ENCODE peak calls at places on chromosomes 4 and X, in seven cellular contexts. One of them, this sample, is unnamed. For H3K4me1, the result is how much of the 10 kb centered on the place peaks cover.

GRCh38 chrX:37854748-37855147 is 7.4 kb upstream of the DYNLT3 start:
- DNase-seq in upper lobe of right lung: no peak
- DNase-seq in fibroblast of lung: no peak
- DNase-seq in tibial nerve: no peak
- DNase-seq in body of pancreas: no peak
- DNase-seq in IMR-90: no peak
- DNase-seq in H1: no peak
- DNase-seq in this sample: no peak

GRCh38 chrX:42704454-42704853 is 73.5 kb downstream of the PPP1R2C start:
- DNase-seq in upper lobe of right lung: no peak
- DNase-seq in fibroblast of lung: peak
- DNase-seq in tibial nerve: no peak
- DNase-seq in body of pancreas: no peak
- DNase-seq in IMR-90: peak
- DNase-seq in H1: no peak
- DNase-seq in this sample: no peak

GRCh38 chr4:20356565-20356964 is 104.9 kb downstream of the SLIT2 start:
- DNase-seq in upper lobe of right lung: no peak
- DNase-seq in fibroblast of lung: peak
- DNase-seq in tibial nerve: no peak
- DNase-seq in body of pancreas: no peak
- DNase-seq in IMR-90: no peak
- DNase-seq in H1: no peak
- DNase-seq in this sample: no peak

GRCh38 chr4:107853444-107854325 is 29.0 kb downstream of the SGMS2 start:
- DNase-seq in upper lobe of right lung: no peak
- DNase-seq in fibroblast of lung: peak
- DNase-seq in tibial nerve: no peak
- DNase-seq in body of pancreas: no peak
- DNase-seq in IMR-90: peak
- DNase-seq in H1: no peak
- DNase-seq in this sample: peak

GRCh38 chrX:76454456-76454927 is 27.0 kb downstream of the MAGEE1 start:
- DNase-seq in upper lobe of right lung: no peak
- DNase-seq in fibroblast of lung: peak
- DNase-seq in tibial nerve: no peak
- DNase-seq in body of pancreas: peak
- DNase-seq in IMR-90: peak
- DNase-seq in H1: peak
- DNase-seq in this sample: peak

GRCh38 chr4:95798727-95799126 is 41.2 kb upstream of the PDHA2 start:
- DNase-seq in upper lobe of right lung: no peak
- DNase-seq in fibroblast of lung: no peak
- DNase-seq in tibial nerve: no peak
- DNase-seq in body of pancreas: no peak
- DNase-seq in IMR-90: no peak
- DNase-seq in H1: no peak
- DNase-seq in this sample: no peak

GRCh38 chr4:180999217-180999616 is 1244.0 kb upstream of the TENM3 start:
- DNase-seq in upper lobe of right lung: no peak
- DNase-seq in fibroblast of lung: peak
- DNase-seq in tibial nerve: no peak
- DNase-seq in body of pancreas: no peak
- DNase-seq in IMR-90: no peak
- DNase-seq in H1: no peak
- DNase-seq in this sample: no peak

GRCh38 chrX:129984196-129984962 is 1.9 kb downstream of the BCORL1 start:
- DNase-seq in upper lobe of right lung: peak
- DNase-seq in fibroblast of lung: no peak
- DNase-seq in tibial nerve: peak
- DNase-seq in body of pancreas: peak
- DNase-seq in IMR-90: no peak
- DNase-seq in H1: peak
- DNase-seq in this sample: peak

GRCh38 chr4:26878729-26879415 is 18.2 kb downstream of the STIM2 start:
- DNase-seq in upper lobe of right lung: no peak
- DNase-seq in fibroblast of lung: no peak
- DNase-seq in tibial nerve: no peak
- DNase-seq in body of pancreas: no peak
- DNase-seq in IMR-90: peak
- DNase-seq in H1: no peak
- DNase-seq in this sample: no peak

GRCh38 chr4:168766537-168767316 is 243.3 kb downstream of the CBR4 start:
- DNase-seq in upper lobe of right lung: no peak
- DNase-seq in fibroblast of lung: peak
- DNase-seq in tibial nerve: no peak
- DNase-seq in body of pancreas: no peak
- DNase-seq in IMR-90: peak
- DNase-seq in H1: no peak
- DNase-seq in this sample: peak

GRCh38 chrX:123731987-123732678 is 719 bp downstream of the THOC2 start:
- DNase-seq in upper lobe of right lung: peak
- DNase-seq in fibroblast of lung: peak
- DNase-seq in tibial nerve: no peak
- DNase-seq in body of pancreas: peak
- DNase-seq in IMR-90: peak
- DNase-seq in H1: peak
- DNase-seq in this sample: peak

GRCh38 chr4:73690051-73690744 is 50.2 kb upstream of the CXCL8 start:
- DNase-seq in upper lobe of right lung: no peak
- DNase-seq in fibroblast of lung: peak
- DNase-seq in tibial nerve: no peak
- DNase-seq in body of pancreas: no peak
- DNase-seq in IMR-90: peak
- DNase-seq in H1: no peak
- DNase-seq in this sample: no peak

GRCh38 chr4:649293-649625 is 23.9 kb downstream of the PDE6B start:
- DNase-seq in upper lobe of right lung: no peak
- DNase-seq in fibroblast of lung: no peak
- DNase-seq in tibial nerve: no peak
- DNase-seq in body of pancreas: no peak
- DNase-seq in IMR-90: no peak
- DNase-seq in H1: no peak
- DNase-seq in this sample: no peak

GRCh38 chrX:100410083-100410590 is at the start of gene PCDH19:
- DNase-seq in upper lobe of right lung: peak
- DNase-seq in fibroblast of lung: peak
- DNase-seq in tibial nerve: peak
- DNase-seq in body of pancreas: peak
- DNase-seq in IMR-90: peak
- DNase-seq in H1: peak
- DNase-seq in this sample: peak

GRCh38 chr4:155569960-155570515 is 96.6 kb upstream of the GUCY1A1 start:
- DNase-seq in upper lobe of right lung: no peak
- DNase-seq in fibroblast of lung: no peak
- DNase-seq in tibial nerve: no peak
- DNase-seq in body of pancreas: no peak
- DNase-seq in IMR-90: peak
- DNase-seq in H1: no peak
- DNase-seq in this sample: no peak

GRCh38 chr4:26912069-26912468 is 51.4 kb downstream of the STIM2 start:
- DNase-seq in upper lobe of right lung: no peak
- DNase-seq in fibroblast of lung: no peak
- DNase-seq in tibial nerve: no peak
- DNase-seq in body of pancreas: no peak
- DNase-seq in IMR-90: no peak
- DNase-seq in H1: no peak
- DNase-seq in this sample: no peak

GRCh38 chr4:149884529-149885206 is 69.0 kb upstream of the IQCM start:
- DNase-seq in upper lobe of right lung: no peak
- DNase-seq in fibroblast of lung: no peak
- DNase-seq in tibial nerve: no peak
- DNase-seq in body of pancreas: no peak
- DNase-seq in IMR-90: no peak
- DNase-seq in H1: no peak
- DNase-seq in this sample: no peak

GRCh38 chr4:8773124-8773931 is 98.3 kb downstream of the HMX1 start:
- DNase-seq in upper lobe of right lung: peak
- DNase-seq in fibroblast of lung: no peak
- DNase-seq in tibial nerve: no peak
- DNase-seq in body of pancreas: no peak
- DNase-seq in IMR-90: no peak
- DNase-seq in H1: no peak
- DNase-seq in this sample: no peak

GRCh38 chr4:153773236-153773690 is 13.4 kb upstream of the RNF175 start:
- DNase-seq in upper lobe of right lung: no peak
- DNase-seq in fibroblast of lung: peak
- DNase-seq in tibial nerve: no peak
- DNase-seq in body of pancreas: no peak
- DNase-seq in IMR-90: no peak
- DNase-seq in H1: no peak
- DNase-seq in this sample: no peak

GRCh38 chr4:109078724-109079123 is 223.7 kb downstream of the COL25A1 start:
- DNase-seq in upper lobe of right lung: no peak
- DNase-seq in fibroblast of lung: peak
- DNase-seq in tibial nerve: peak
- DNase-seq in body of pancreas: no peak
- DNase-seq in IMR-90: peak
- DNase-seq in H1: no peak
- DNase-seq in this sample: no peak

GRCh38 chrX:40867352-40867751 is 132.0 kb upstream of the MED14 start:
- DNase-seq in upper lobe of right lung: no peak
- DNase-seq in fibroblast of lung: peak
- DNase-seq in tibial nerve: no peak
- DNase-seq in body of pancreas: peak
- DNase-seq in IMR-90: peak
- DNase-seq in H1: no peak
- DNase-seq in this sample: peak

GRCh38 chr4:71113294-71113693 is 119.8 kb downstream of the DCK start:
- DNase-seq in upper lobe of right lung: no peak
- DNase-seq in fibroblast of lung: no peak
- DNase-seq in tibial nerve: no peak
- DNase-seq in body of pancreas: no peak
- DNase-seq in IMR-90: no peak
- DNase-seq in H1: no peak
- DNase-seq in this sample: peak

GRCh38 chrX:103488794-103489193 is 30.5 kb downstream of the RAB40A start:
- DNase-seq in upper lobe of right lung: no peak
- DNase-seq in fibroblast of lung: no peak
- DNase-seq in tibial nerve: no peak
- DNase-seq in body of pancreas: no peak
- DNase-seq in IMR-90: no peak
- DNase-seq in H1: no peak
- DNase-seq in this sample: no peak

GRCh38 chr4:6200011-6200921 is at the start of gene JAKMIP1:
- DNase-seq in upper lobe of right lung: peak
- DNase-seq in fibroblast of lung: peak
- DNase-seq in tibial nerve: peak
- DNase-seq in body of pancreas: peak
- DNase-seq in IMR-90: peak
- DNase-seq in H1: peak
- DNase-seq in this sample: peak

GRCh38 chrX:45669715-45670360 is 469.2 kb upstream of the DIPK2B start:
- DNase-seq in upper lobe of right lung: no peak
- DNase-seq in fibroblast of lung: peak
- DNase-seq in tibial nerve: no peak
- DNase-seq in body of pancreas: no peak
- DNase-seq in IMR-90: peak
- DNase-seq in H1: no peak
- DNase-seq in this sample: no peak

GRCh38 chrX:40008841-40009461 is 88.8 kb downstream of the BCOR start:
- DNase-seq in upper lobe of right lung: peak
- DNase-seq in fibroblast of lung: peak
- DNase-seq in tibial nerve: no peak
- DNase-seq in body of pancreas: peak
- DNase-seq in IMR-90: no peak
- DNase-seq in H1: peak
- DNase-seq in this sample: no peak

GRCh38 chr4:136864580-136865185 is 667.6 kb downstream of the PCDH18 start:
- DNase-seq in upper lobe of right lung: no peak
- DNase-seq in fibroblast of lung: peak
- DNase-seq in tibial nerve: peak
- DNase-seq in body of pancreas: peak
- DNase-seq in IMR-90: peak
- DNase-seq in H1: no peak
- DNase-seq in this sample: peak

GRCh38 chr4:98662055-98662453 is 3.6 kb upstream of the TSPAN5 start:
- DNase-seq in upper lobe of right lung: no peak
- DNase-seq in fibroblast of lung: no peak
- DNase-seq in tibial nerve: no peak
- DNase-seq in body of pancreas: no peak
- DNase-seq in IMR-90: no peak
- DNase-seq in H1: no peak
- DNase-seq in this sample: no peak
- H3K27ac ChIP-seq in upper lobe of right lung: no peak
- H3K27ac ChIP-seq in fibroblast of lung: no peak
- H3K27ac ChIP-seq in tibial nerve: no peak
- H3K27ac ChIP-seq in body of pancreas: no peak
- H3K27ac ChIP-seq in IMR-90: no peak
- H3K27ac ChIP-seq in H1: no peak
- H3K27ac ChIP-seq in this sample: no peak

DNA sequence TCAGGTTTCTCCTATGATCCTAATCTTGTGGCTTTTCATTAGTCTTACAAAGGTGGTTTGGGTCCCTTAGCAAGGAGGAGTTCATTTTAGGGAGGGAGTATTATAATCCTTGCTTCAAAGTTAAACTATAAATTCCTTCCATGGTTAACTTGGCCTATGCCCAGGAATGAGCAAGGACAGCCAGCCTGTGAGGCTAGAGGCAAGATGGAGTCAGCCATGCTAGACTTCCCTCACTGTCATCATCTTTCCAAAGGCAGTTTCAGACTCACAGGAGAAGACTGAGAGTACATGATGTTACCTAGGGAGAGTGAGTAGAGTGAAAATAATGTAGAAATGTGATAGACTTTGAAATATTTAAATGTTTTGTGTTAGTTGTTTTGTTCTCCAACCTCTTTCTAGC is 192.3 kb downstream of the GPAT3 start:
- DNase-seq in upper lobe of right lung: no peak
- DNase-seq in fibroblast of lung: no peak
- DNase-seq in tibial nerve: no peak
- DNase-seq in body of pancreas: no peak
- DNase-seq in IMR-90: no peak
- DNase-seq in H1: no peak
- DNase-seq in this sample: no peak
- H3K4me1 ChIP-seq in upper lobe of right lung: under half
- H3K4me1 ChIP-seq in fibroblast of lung: under half
- H3K4me1 ChIP-seq in tibial nerve: under half
- H3K4me1 ChIP-seq in body of pancreas: under half
- H3K4me1 ChIP-seq in IMR-90: under half
- H3K4me1 ChIP-seq in H1: under half
- H3K4me1 ChIP-seq in this sample: under half

GRCh38 chr4:79340568-79340967 is 14.7 kb upstream of the NAA11 start:
- DNase-seq in upper lobe of right lung: no peak
- DNase-seq in fibroblast of lung: no peak
- DNase-seq in tibial nerve: no peak
- DNase-seq in body of pancreas: no peak
- DNase-seq in IMR-90: no peak
- DNase-seq in H1: no peak
- DNase-seq in this sample: no peak
- H3K27ac ChIP-seq in upper lobe of right lung: no peak
- H3K27ac ChIP-seq in fibroblast of lung: no peak
- H3K27ac ChIP-seq in tibial nerve: no peak
- H3K27ac ChIP-seq in body of pancreas: no peak
- H3K27ac ChIP-seq in IMR-90: no peak
- H3K27ac ChIP-seq in H1: no peak
- H3K27ac ChIP-seq in this sample: no peak

DNA sequence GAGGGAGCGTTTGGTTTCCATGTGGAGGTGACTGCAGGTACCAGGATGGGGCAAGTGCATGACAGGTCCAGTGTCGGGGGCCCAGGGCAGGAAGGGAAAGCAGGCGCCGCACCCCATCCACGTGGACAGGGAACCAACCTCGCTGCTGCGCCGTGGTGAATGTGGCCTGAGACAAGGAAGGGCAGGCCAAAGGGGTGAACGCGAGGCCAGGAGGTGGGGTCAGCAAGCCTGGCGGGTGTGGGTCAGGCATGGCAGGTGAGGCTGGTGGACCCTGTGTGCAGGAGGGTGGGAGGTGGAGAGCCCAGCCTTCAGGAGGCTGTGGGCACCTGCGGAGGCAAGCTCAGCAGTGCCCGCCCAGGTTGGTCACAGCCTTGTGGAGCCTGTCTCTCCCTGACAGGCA is 14.7 kb downstream of the SH3BP2 start:
- DNase-seq in upper lobe of right lung: no peak
- DNase-seq in fibroblast of lung: no peak
- DNase-seq in tibial nerve: no peak
- DNase-seq in body of pancreas: no peak
- DNase-seq in IMR-90: no peak
- DNase-seq in H1: no peak
- DNase-seq in this sample: no peak
- H3K4me1 ChIP-seq in upper lobe of right lung: half or more
- H3K4me1 ChIP-seq in fibroblast of lung: under half
- H3K4me1 ChIP-seq in tibial nerve: under half
- H3K4me1 ChIP-seq in body of pancreas: under half
- H3K4me1 ChIP-seq in IMR-90: under half
- H3K4me1 ChIP-seq in H1: under half
- H3K4me1 ChIP-seq in this sample: under half

This sample was measured in small intestine.